ENCODE peak calls at places on chromosomes 7 and 10, in eight cellular contexts. One of them, this sample, is unnamed.

GRCh38 chr10:13054844-13055243 is 45.1 kb upstream of the OPTN start:
- DNase-seq in osteocyte: no peak
- DNase-seq in activated CD4-positive, alpha-beta T cell treated with anti-CD3 and anti-CD28 coated beads, Interleukin-2, amount 10 ng/mL, durations not matched to agents 7 days and 5 days: no peak
- DNase-seq in choroid plexus epithelial cell: peak; percentile 63
- DNase-seq in cardiac muscle cell: no peak
- DNase-seq in KBM-7: no peak
- DNase-seq in NCI-H460: no peak
- DNase-seq in activated gamma-delta T cell: no peak
- DNase-seq in this sample: no peak

GRCh38 chr7:141073173-141073640 is 657 bp upstream of the TMEM178B start:
- DNase-seq in osteocyte: peak; percentile 86
- DNase-seq in KBM-7: peak; percentile 42
- DNase-seq in activated CD4-positive, alpha-beta T cell treated with anti-CD3 and anti-CD28 coated beads, Interleukin-2, amount 10 ng/mL, durations not matched to agents 7 days and 5 days: no peak
- DNase-seq in activated gamma-delta T cell: no peak
- DNase-seq in NCI-H460: peak; percentile 41
- DNase-seq in choroid plexus epithelial cell: peak; percentile 55
- DNase-seq in cardiac muscle cell: peak; percentile 53
- DNase-seq in this sample: peak; percentile 82

GRCh38 chr7:128078309-128078708 is 47.1 kb upstream of the LRRC4 start:
- DNase-seq in cardiac muscle cell: no peak
- DNase-seq in NCI-H460: no peak
- DNase-seq in activated CD4-positive, alpha-beta T cell treated with anti-CD3 and anti-CD28 coated beads, Interleukin-2, amount 10 ng/mL, durations not matched to agents 7 days and 5 days: no peak
- DNase-seq in osteocyte: no peak
- DNase-seq in activated gamma-delta T cell: no peak
- DNase-seq in choroid plexus epithelial cell: no peak
- DNase-seq in KBM-7: no peak
- DNase-seq in this sample: no peak

GRCh38 chr7:30842542-30843451 is 68.9 kb upstream of the AQP1 start:
- DNase-seq in activated gamma-delta T cell: no peak
- DNase-seq in KBM-7: no peak
- DNase-seq in NCI-H460: no peak
- DNase-seq in activated CD4-positive, alpha-beta T cell treated with anti-CD3 and anti-CD28 coated beads, Interleukin-2, amount 10 ng/mL, durations not matched to agents 7 days and 5 days: no peak
- DNase-seq in cardiac muscle cell: peak; percentile 44
- DNase-seq in choroid plexus epithelial cell: no peak
- DNase-seq in osteocyte: no peak
- DNase-seq in this sample: no peak

GRCh38 chr10:94076325-94076841 is 82.7 kb downstream of the PLCE1 start:
- DNase-seq in cardiac muscle cell: peak; percentile 80
- DNase-seq in activated gamma-delta T cell: no peak
- DNase-seq in choroid plexus epithelial cell: peak; percentile 74
- DNase-seq in KBM-7: no peak
- DNase-seq in NCI-H460: no peak
- DNase-seq in activated CD4-positive, alpha-beta T cell treated with anti-CD3 and anti-CD28 coated beads, Interleukin-2, amount 10 ng/mL, durations not matched to agents 7 days and 5 days: no peak
- DNase-seq in osteocyte: no peak
- DNase-seq in this sample: no peak

GRCh38 chr7:4683043-4683883 is 1.2 kb downstream of the FOXK1 start:
- DNase-seq in activated gamma-delta T cell: no peak
- DNase-seq in NCI-H460: no peak
- DNase-seq in activated CD4-positive, alpha-beta T cell treated with anti-CD3 and anti-CD28 coated beads, Interleukin-2, amount 10 ng/mL, durations not matched to agents 7 days and 5 days: peak; percentile 27
- DNase-seq in choroid plexus epithelial cell: no peak
- DNase-seq in KBM-7: no peak
- DNase-seq in osteocyte: no peak
- DNase-seq in cardiac muscle cell: no peak
- DNase-seq in this sample: no peak

GRCh38 chr10:21172774-21173432 is 275.8 kb upstream of the NEBL start:
- DNase-seq in activated CD4-positive, alpha-beta T cell treated with anti-CD3 and anti-CD28 coated beads, Interleukin-2, amount 10 ng/mL, durations not matched to agents 7 days and 5 days: no peak
- DNase-seq in activated gamma-delta T cell: no peak
- DNase-seq in osteocyte: no peak
- DNase-seq in KBM-7: peak; percentile 25
- DNase-seq in NCI-H460: no peak
- DNase-seq in cardiac muscle cell: peak; percentile 33
- DNase-seq in choroid plexus epithelial cell: peak; percentile 43
- DNase-seq in this sample: no peak

GRCh38 chr10:75347211-75347610 is 54.4 kb downstream of the ZNF503 start:
- DNase-seq in cardiac muscle cell: no peak
- DNase-seq in NCI-H460: no peak
- DNase-seq in choroid plexus epithelial cell: no peak
- DNase-seq in activated gamma-delta T cell: no peak
- DNase-seq in KBM-7: no peak
- DNase-seq in activated CD4-positive, alpha-beta T cell treated with anti-CD3 and anti-CD28 coated beads, Interleukin-2, amount 10 ng/mL, durations not matched to agents 7 days and 5 days: no peak
- DNase-seq in osteocyte: peak; percentile 79
- DNase-seq in this sample: no peak

GRCh38 chr10:15548331-15548730 is 171.4 kb downstream of the ITGA8 start:
- DNase-seq in osteocyte: no peak
- DNase-seq in activated CD4-positive, alpha-beta T cell treated with anti-CD3 and anti-CD28 coated beads, Interleukin-2, amount 10 ng/mL, durations not matched to agents 7 days and 5 days: no peak
- DNase-seq in choroid plexus epithelial cell: no peak
- DNase-seq in cardiac muscle cell: no peak
- DNase-seq in KBM-7: no peak
- DNase-seq in NCI-H460: no peak
- DNase-seq in activated gamma-delta T cell: no peak
- DNase-seq in this sample: no peak